ENCODE peak calls at places on chromosomes 16 and 17, in four cellular contexts. Z, U, R and W are unnamed samples. For H3K4me1, the result is how much of the 10 kb centered on the place peaks cover.

GRCh38 chr17:5097101-5097834 is 14.4 kb downstream of the ZNF232 start:
- DNase-seq in Z (peak), R (no peak), U (no peak), W (peak)

GRCh38 chr17:55451203-55451641 is 29.6 kb upstream of the MMD start:
- DNase-seq in R (no peak), Z (no peak), U (no peak), W (no peak)

GRCh38 chr16:3754772-3755171 is 37.4 kb upstream of the TRAP1 start:
- DNase-seq in U (no peak), Z (no peak), R (no peak), W (no peak)

GRCh38 chr17:62648247-62648953 is 20.9 kb downstream of the MRC2 start:
- DNase-seq in R (no peak), U (no peak), Z (no peak), W (no peak)

GRCh38 chr16:57798953-57799618 is 3.2 kb downstream of the KIFC3 start:
- DNase-seq in Z (no peak), R (no peak), U (no peak), W (no peak)

GRCh38 chr16:68065716-68066305 is 19.4 kb upstream of the NFATC3 start:
- DNase-seq in R (no peak), U (no peak), Z (no peak), W (no peak)

GRCh38 chr17:54891176-54891821 is 9.4 kb upstream of the TOM1L1 start:
- DNase-seq in U (peak), R (no peak), Z (no peak), W (no peak)

GRCh38 chr16:25575363-25575762 is 116.4 kb upstream of the HS3ST4 start:
- DNase-seq in U (no peak), Z (no peak), R (no peak), W (peak)

GRCh38 chr17:77449373-77449907 is 308.7 kb downstream of the SEC14L1 start:
- DNase-seq in R (no peak), U (no peak), Z (no peak), W (no peak)

GRCh38 chr17:44733753-44734152 is 25.0 kb upstream of the ADAM11 start:
- DNase-seq in Z (no peak), U (peak), R (no peak), W (peak)

GRCh38 chr16:70437582-70438324 is 1.1 kb downstream of the ST3GAL2 start:
- DNase-seq in R (no peak), U (no peak), Z (no peak), W (no peak)

GRCh38 chr17:45018514-45019176 is 32.8 kb downstream of the DCAKD start:
- DNase-seq in Z (no peak), U (no peak), R (no peak), W (no peak)

GRCh38 chr17:14124854-14125253 is 55.5 kb downstream of the COX10 start:
- DNase-seq in U (no peak), Z (no peak), R (no peak), W (no peak)

GRCh38 chr17:45963889-45964288 is 35.2 kb upstream of the STH start:
- DNase-seq in R (no peak), U (no peak), Z (no peak), W (no peak)

GRCh38 chr16:22318690-22319358 is 21.6 kb downstream of the POLR3E start:
- DNase-seq in U (peak), Z (no peak), R (no peak), W (no peak)

GRCh38 chr16:25007284-25007984 is 7.7 kb downstream of the ARHGAP17 start:
- DNase-seq in R (no peak), Z (no peak), U (no peak), W (no peak)

GRCh38 chr17:77722366-77722765 is 236.1 kb upstream of the TNRC6C start:
- DNase-seq in Z (no peak), U (no peak), R (no peak), W (no peak)

GRCh38 chr16:27234171-27234570 is 30.8 kb downstream of the KDM8 start:
- DNase-seq in R (no peak), Z (no peak), U (no peak), W (no peak)

GRCh38 chr16:22838681-22839080 is 24.7 kb downstream of the HS3ST2 start:
- DNase-seq in R (no peak), U (no peak), Z (no peak), W (no peak)

GRCh38 chr17:81967533-81968395 is 6.8 kb upstream of the NOTUM start:
- DNase-seq in R (peak), Z (peak), U (peak), W (peak)

GRCh38 chr17:70564006-70564620 is 394.8 kb downstream of the KCNJ2 start:
- DNase-seq in Z (no peak), R (no peak), U (no peak), W (no peak)

GRCh38 chr17:19579192-19579668 is 45.6 kb downstream of the SLC47A1 start:
- DNase-seq in Z (no peak), U (no peak), R (no peak), W (no peak)
- H3K4me1 ChIP-seq in Z (under half), U (under half), R (under half), W (under half)

GRCh38 chr16:67884-68789 is 4.3 kb downstream of the RHBDF1 start:
- DNase-seq in R (no peak), Z (no peak), U (no peak), W (no peak)
- TF ChIP-seq SUZ12 in R (no peak), Z (no peak), U (no peak), W (no peak)

DNA sequence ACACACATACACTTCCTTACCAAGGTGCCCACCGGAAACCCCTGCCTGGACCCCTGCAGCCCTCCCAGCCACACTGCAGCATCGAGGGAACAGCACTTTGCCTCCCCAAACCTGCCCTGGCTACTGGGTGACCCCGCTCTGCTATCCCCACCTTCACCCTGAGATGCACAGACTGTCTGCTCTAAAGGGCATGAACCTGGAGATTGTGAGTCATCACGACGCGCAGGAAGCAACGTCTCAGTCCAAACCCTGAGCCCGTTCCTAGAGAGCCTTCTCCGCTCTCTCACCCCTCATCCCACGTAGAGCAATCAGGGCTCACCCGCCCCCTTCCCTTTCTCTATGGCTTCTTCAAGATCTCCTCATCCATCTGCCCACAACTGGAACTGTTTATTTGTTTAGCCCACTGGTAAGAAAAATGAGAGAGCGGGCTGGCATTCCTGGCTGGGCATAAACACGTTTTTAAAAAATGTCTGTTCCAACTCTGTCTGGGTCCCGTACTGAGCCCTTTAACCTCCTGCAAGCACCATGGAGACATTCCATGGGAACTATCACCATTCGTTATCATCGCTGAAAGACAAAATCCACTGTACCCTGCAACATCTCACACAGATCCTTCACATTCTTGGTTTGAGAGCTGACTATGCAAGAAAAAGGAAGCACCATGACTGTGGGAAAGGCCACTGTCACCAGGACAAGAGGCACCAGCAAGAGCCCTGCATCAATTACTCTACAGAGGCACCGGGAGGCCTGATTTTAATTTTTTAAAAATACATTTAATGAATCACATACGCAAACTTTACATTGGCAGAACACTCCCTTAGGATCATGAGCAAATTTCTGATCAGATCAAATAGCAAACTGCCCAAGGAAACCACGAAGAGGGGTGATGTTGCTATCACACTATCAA is 28.2 kb downstream of the ZFHX3 start:
- DNase-seq in U (no peak), Z (no peak), R (no peak), W (no peak)
- H3K4me1 ChIP-seq in U (half or more), Z (under half), R (under half), W (under half)

GRCh38 chr16:1745900-1746692 is 25.2 kb downstream of the NME3 start:
- DNase-seq in R (no peak), U (no peak), Z (no peak), W (peak)

GRCh38 chr16:1747934-1748333 is 23.4 kb downstream of the NME3 start:
- DNase-seq in Z (no peak), R (no peak), U (no peak), W (no peak)

GRCh38 chr16:1751946-1752345 is 19.4 kb downstream of the NME3 start:
- DNase-seq in U (no peak), R (no peak), Z (no peak), W (no peak)

GRCh38 chr16:1746693-1747195 is 24.6 kb downstream of the NME3 start:
- DNase-seq in Z (no peak), U (no peak), R (no peak), W (no peak)

GRCh38 chr16:1749152-1750117 is 21.9 kb downstream of the NME3 start:
- DNase-seq in Z (no peak), U (no peak), R (no peak), W (no peak)
- TF ChIP-seq SUZ12 in Z (no peak), U (no peak), R (no peak), W (no peak)

DNA sequence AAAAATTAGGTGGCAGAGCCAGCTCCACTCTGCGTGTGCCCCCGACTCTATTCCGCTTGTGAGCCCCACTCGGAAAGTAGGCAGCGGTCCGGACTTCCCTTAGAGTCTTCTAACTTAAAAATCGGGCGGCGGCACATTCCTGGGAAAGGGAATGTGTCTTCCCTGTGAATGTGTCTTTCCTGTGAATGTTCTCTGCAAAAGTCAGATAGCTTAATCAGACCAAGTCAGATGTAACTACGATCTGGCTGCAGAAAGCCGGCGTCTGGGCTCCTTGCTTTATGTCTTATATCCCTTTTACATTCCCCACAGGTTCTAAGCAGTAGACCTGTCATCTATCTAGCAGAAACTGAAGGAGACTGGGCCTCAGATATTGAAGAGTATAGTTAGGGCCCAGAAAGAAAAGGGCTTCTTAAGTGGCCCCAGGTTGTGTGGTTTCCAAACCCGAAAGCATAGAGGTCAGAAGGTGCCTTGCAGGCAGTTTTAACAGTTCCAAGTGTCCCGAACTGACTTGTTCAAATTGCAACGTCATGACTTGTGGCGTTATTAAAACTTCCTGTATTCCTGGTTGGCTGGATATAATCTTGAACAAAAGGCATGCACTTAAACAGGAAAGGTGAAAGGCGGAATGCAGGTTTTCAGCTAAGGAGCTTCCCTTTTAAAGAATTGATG is 601 bp downstream of the PHKB start:
- DNase-seq in R (no peak), U (peak), Z (no peak), W (peak)
- H3K4me1 ChIP-seq in R (under half), U (half or more), Z (under half), W (under half)

DNA sequence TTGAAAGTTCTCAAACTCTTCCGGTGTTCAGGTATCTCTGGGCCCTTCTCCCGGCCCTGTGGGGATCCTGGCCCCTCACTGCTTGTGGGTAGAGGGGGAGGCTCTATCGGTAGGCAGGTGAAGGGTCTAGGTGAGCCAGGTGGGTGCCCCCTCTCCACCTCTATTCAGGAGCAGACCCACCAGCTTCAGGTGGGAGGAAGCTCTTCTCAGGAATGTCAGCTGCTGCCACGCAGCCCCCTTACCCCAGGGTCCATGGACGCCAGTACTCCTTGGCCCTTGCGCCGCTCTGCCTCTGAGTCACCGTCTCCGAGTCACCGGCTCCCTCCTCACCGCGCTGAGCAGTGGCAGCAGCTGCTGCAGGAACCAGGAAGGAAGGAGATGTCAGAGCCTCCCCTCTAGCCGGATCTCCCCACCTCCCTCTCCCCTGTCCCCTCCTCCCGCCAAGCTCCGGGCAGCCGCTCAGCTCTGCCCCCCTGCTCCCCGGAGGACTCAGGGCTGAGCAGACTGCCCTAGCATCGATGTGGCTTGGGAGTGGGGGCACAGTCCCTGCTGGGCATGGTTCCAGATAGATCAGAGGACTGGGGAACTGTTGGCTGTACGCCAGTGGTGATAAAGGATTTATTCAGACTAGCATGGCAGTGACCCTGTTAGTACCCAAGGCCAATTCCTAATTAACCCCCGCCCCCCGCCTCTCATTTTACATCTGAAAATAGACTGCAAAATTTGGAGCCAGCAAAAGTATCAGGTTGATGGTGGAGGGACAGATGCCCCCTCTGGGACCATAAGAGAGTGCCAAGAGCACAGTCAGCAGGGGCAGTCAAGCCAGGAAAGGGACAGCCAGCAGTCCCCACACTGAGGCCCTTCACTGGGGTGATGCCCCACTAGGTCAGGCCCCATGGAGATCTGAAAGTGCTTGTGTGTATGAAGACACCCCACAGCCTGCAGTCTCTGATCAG is at the start of gene OSBPL7:
- DNase-seq in U (peak), R (peak), Z (peak), W (peak)
- TF ChIP-seq SUZ12 in U (no peak), R (no peak), Z (no peak), W (no peak)